ENCODE peak calls at places on chromosomes 7 and 10, in seven cellular contexts. Q, K, R, Y, N, W and L are unnamed samples.

GRCh38 chr7:143334244-143334643 is 18.3 kb downstream of the CLCN1 start:
- DNase-seq in N (no peak), Q (no peak), K (no peak), W (no peak), Y (no peak), R (no peak), L (no peak)

GRCh38 chr10:70954373-70954772 is 66.0 kb upstream of the PCBD1 start:
- DNase-seq in W (no peak), Y (no peak), Q (no peak), K (no peak), N (no peak), R (no peak), L (no peak)

GRCh38 chr7:3725660-3726059 is 424.6 kb downstream of the SDK1 start:
- DNase-seq in W (no peak), K (no peak), Q (no peak), Y (no peak), R (no peak), N (no peak), L (no peak)

GRCh38 chr7:80941206-80941758 is 22.4 kb upstream of the SEMA3C start:
- DNase-seq in Y (no peak), R (no peak), Q (no peak), N (no peak), W (no peak), K (no peak), L (no peak)

GRCh38 chr7:36563706-36564325 is 160.5 kb downstream of the AOAH start:
- DNase-seq in Y (no peak), W (no peak), N (no peak), K (no peak), Q (no peak), R (no peak), L (no peak)

GRCh38 chr7:156380261-156380660 is 260.3 kb upstream of the RNF32 start:
- DNase-seq in Q (peak), W (no peak), N (no peak), K (peak), Y (no peak), R (no peak), L (no peak)

GRCh38 chr10:133209641-133210040 is 20.4 kb upstream of the UTF1 start:
- DNase-seq in Q (no peak), Y (no peak), N (no peak), K (no peak), W (no peak), R (no peak), L (no peak)

GRCh38 chr10:93096901-93097300 is 23.2 kb downstream of the CYP26A1 start:
- DNase-seq in R (no peak), W (no peak), Q (no peak), N (no peak), K (no peak), Y (no peak), L (no peak)

GRCh38 chr10:59887972-59888640 is 18.2 kb downstream of the CCDC6 start:
- DNase-seq in Q (no peak), W (no peak), K (no peak), Y (no peak), N (no peak), R (no peak), L (no peak)

GRCh38 chr7:44445986-44446671 is 44.3 kb downstream of the NUDCD3 start:
- DNase-seq in W (no peak), Q (no peak), Y (no peak), R (no peak), K (no peak), N (no peak), L (no peak)

GRCh38 chr7:12467837-12468236 is 64.2 kb upstream of the VWDE start:
- DNase-seq in N (no peak), Q (no peak), K (no peak), Y (no peak), W (no peak), R (no peak), L (no peak)

GRCh38 chr10:73577788-73578187 is 13.4 kb downstream of the USP54 start:
- DNase-seq in R (peak), Q (peak), W (no peak), N (no peak), Y (no peak), K (peak), L (peak)
- TF ChIP-seq POLR2A in R (no peak), Q (no peak), W (no peak), N (no peak), Y (no peak), K (no peak), L (no peak)

DNA sequence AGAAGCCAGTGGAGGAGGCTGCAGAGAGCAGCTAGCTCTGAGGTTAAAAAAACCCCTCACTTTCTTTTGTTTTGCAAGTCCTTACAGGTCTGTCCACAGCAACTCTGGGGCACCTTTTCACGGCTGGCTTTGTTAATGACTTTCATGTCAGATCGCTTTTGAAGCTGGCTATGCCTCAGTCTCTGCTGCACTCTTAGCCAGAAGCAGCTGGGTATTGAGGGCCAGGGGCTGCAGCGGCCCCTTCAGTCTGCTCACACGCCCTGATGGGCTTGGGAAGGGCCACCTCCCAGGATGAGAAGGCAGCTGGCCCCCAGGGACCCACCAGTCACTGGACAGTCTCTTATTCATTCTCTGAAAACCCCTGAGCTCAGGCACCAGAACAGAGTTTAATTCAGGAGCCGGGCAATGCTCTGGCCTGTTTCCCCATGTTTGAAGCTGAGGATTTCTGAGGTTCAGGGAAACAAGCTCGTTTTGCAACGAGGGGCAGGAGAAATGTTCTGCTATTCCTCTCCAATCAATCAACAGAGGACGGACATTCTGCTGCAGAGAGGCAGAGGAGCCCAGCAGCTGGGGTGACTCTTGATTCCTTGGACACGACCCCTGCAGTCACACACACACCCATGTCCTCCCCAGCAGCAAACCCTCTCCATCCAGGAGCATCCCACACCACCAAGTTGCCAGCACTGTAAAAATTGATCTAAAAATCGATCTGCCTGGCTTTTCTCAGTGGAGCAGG is 31.0 kb downstream of the TRIM8 start:
- DNase-seq in R (no peak), K (no peak), N (no peak), Q (no peak), W (no peak), Y (no peak), L (no peak)
- H3K27ac ChIP-seq in R (peak), K (peak), N (no peak), Q (peak), W (no peak), Y (no peak), L (peak)

GRCh38 chr10:75776738-75777504 is 345.5 kb downstream of the LRMDA start:
- DNase-seq in Q (no peak), N (no peak), K (peak), R (no peak), Y (no peak), W (no peak), L (no peak)
- TF ChIP-seq POLR2AphosphoS5 in Q (no peak), N (no peak), K (peak), R (no peak), Y (no peak), W (no peak), L (no peak)

GRCh38 chr10:56449770-56450169 is 88.7 kb upstream of the ZWINT start:
- DNase-seq in K (no peak), W (no peak), Y (no peak), Q (no peak), N (no peak), R (no peak), L (no peak)
- TF ChIP-seq POLR2A in K (no peak), W (no peak), Y (no peak), Q (no peak), N (no peak), R (no peak), L (no peak)

DNA sequence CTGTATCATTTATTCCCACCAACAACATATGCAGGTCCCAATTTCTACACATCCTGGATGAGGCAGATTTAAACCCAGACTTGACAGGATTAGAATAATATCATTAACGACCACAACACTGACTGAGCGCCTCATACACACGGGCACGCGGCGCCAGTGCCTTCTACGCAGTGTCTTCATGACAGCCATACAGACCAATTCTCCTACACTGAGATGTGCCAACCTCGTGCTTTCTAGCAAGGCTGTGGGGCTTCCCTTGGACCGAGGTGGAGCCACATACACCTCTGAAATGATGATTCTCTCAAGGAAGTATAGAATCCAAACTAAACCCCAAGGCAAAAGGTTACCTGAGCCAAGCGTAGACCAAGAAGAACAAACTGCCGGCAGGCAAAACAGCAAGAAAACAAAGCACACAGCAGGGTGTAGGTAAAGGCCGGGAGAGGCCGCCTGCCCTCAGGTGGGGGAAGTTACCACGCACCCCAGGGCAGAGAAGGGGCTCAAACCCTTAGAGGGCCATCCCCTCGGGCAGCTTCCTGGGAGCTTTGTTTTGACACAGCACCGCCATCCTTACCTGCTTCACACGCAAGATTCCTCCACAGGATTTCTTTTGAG is 75.8 kb downstream of the DLG5 start:
- DNase-seq in Y (no peak), Q (no peak), W (no peak), N (no peak), K (no peak), R (no peak), L (no peak)
- H3K27ac ChIP-seq in Y (no peak), Q (no peak), W (no peak), N (no peak), K (no peak), R (peak), L (no peak)

DNA sequence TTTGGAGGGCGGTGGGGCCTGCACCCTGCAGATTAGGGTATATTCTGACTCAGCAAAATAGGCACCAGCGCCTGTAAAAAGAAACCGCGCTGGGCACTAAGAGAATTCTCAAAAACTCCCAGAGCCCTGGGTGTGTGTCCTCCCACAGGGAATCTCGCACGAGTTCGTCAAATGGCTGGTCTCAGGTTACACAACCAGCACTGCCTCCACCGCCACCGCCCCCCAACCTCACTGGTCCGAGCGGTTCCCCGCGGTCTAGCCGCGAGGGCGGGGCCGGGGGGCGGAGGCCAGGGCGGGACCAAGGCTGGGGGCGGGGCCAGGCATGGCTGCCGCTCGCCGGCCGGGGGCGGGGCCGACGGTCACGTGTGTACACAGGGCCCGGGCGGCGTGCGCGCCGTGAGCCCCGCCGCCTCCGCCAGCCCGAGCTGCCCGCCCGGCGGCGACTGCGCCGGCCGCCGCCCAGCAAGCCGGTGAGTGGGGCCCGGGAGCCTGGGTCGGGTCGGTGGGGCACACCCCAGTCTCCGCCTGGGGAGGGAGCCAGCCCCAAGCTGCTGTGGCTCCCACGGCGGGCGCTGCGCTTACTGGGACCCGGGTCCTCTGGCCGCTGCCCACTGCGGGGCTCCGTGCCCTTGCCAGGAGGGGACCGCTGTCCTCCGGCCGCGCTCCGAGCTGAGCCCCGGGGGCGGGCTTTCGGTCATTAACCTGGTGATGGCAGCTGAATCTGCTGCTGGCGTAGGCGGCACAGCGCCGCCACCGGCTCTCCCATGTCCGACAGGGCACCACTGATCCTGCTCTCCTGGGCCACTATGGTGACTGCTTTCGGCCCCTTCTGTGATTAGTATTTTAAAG is at the start of gene GPR146:
- DNase-seq in R (peak), Y (peak), Q (peak), K (peak), W (peak), N (peak), L (peak)
- TF ChIP-seq POLR2AphosphoS5 in R (no peak), Y (peak), Q (peak), K (peak), W (peak), N (peak), L (peak)